ENCODE peak calls at places on chromosomes 7 and 10, in six cellular contexts. C is foreskin fibroblast, O is NCI-H1105, K is GF-D8, M is Karpas-422, L is stromal cell of bone marrow. W is an unnamed sample.

GRCh38 chr7:11625669-11626068 is 206.3 kb downstream of the THSD7A start:
- DNase-seq in C (no peak), O (no peak), K (no peak), M (no peak), L (peak), W (no peak)

GRCh38 chr7:159061209-159061608 is 83.5 kb downstream of the VIPR2 start:
- DNase-seq in C (no peak), O (no peak), K (no peak), M (no peak), L (no peak), W (no peak)

GRCh38 chr10:87930929-87931835 is 67.8 kb downstream of the PTEN start:
- DNase-seq in C (no peak), O (no peak), K (no peak), M (no peak), L (no peak), W (no peak)

GRCh38 chr7:159122276-159122675 is 22.4 kb downstream of the VIPR2 start:
- DNase-seq in C (no peak), O (no peak), K (no peak), M (no peak), L (no peak), W (no peak)

GRCh38 chr10:86599729-86600128 is 54.6 kb upstream of the OPN4 start:
- DNase-seq in C (no peak), O (no peak), K (no peak), M (peak), L (no peak), W (no peak)

GRCh38 chr10:125515571-125515970 is 167.4 kb downstream of the TEX36 start:
- DNase-seq in C (no peak), O (no peak), K (no peak), M (no peak), L (no peak), W (no peak)

GRCh38 chr10:91077549-91078017 is 142.9 kb upstream of the PCGF5 start:
- DNase-seq in C (no peak), O (peak), K (no peak), M (no peak), L (no peak), W (no peak)

GRCh38 chr10:98242823-98243222 is 25.2 kb downstream of the LOXL4 start:
- DNase-seq in C (no peak), O (no peak), K (no peak), M (peak), L (no peak), W (no peak)

GRCh38 chr7:75688200-75689136 is 50.3 kb downstream of the HIP1 start:
- DNase-seq in C (no peak), O (peak), K (no peak), M (no peak), L (no peak), W (peak)

GRCh38 chr10:133366751-133367150 is 6.4 kb downstream of the ECHS1 start:
- DNase-seq in C (no peak), O (no peak), K (no peak), M (no peak), L (no peak), W (no peak)

GRCh38 chr7:5629941-5630340 is 151.5 kb downstream of the RNF216 start:
- DNase-seq in C (peak), O (no peak), K (no peak), M (no peak), L (peak), W (no peak)

GRCh38 chr7:45574521-45575500 is 643 bp downstream of the ADCY1 start:
- DNase-seq in C (peak), O (peak), K (no peak), M (no peak), L (peak), W (peak)

GRCh38 chr10:5071411-5072198 is 22.6 kb upstream of the AKR1C3 start:
- DNase-seq in C (peak), O (peak), K (no peak), M (no peak), L (peak), W (peak)

GRCh38 chr10:99658622-99659030 is 683 bp upstream of the ENTPD7 start:
- DNase-seq in C (peak), O (no peak), K (no peak), M (no peak), L (no peak), W (no peak)

GRCh38 chr7:47573758-47574472 is 8.0 kb downstream of the TNS3 start:
- DNase-seq in C (peak), O (no peak), K (no peak), M (no peak), L (peak), W (no peak)

GRCh38 chr10:77836299-77836820 is 90.2 kb downstream of the DLG5 start:
- DNase-seq in C (peak), O (no peak), K (peak), M (peak), L (no peak), W (peak)

GRCh38 chr7:69749358-69749757 is 151.1 kb downstream of the AUTS2 start:
- DNase-seq in C (no peak), O (no peak), K (no peak), M (no peak), L (no peak), W (no peak)

GRCh38 chr7:4845740-4846142 is 16.1 kb downstream of the PAPOLB start:
- DNase-seq in C (no peak), O (no peak), K (no peak), M (no peak), L (no peak), W (no peak)

GRCh38 chr7:151103973-151104372 is 17.7 kb downstream of the AGAP3 start:
- DNase-seq in C (no peak), O (no peak), K (no peak), M (no peak), L (no peak), W (no peak)